ENCODE peak calls at places on chromosome 21, in nine cellular contexts. Q is ovary, M is fibroblast of lung, E is bronchial epithelial cell, T is fibroblast of pulmonary artery, H is GM12865, V is tibial nerve, B is left ventricle myocardium inferior, R is upper lobe of right lung. P is an unnamed sample.

GRCh38 chr21:46424621-46425020 is 34.1 kb upstream of the DIP2A start:
- DNase-seq in Q (no peak), M (no peak), E (no peak), T (no peak), H (no peak), V (no peak), B (no peak), R (no peak), P (no peak)

GRCh38 chr21:36437745-36438128 is 42.2 kb downstream of the CLDN14 start:
- DNase-seq in Q (no peak), M (peak), E (peak), T (peak), H (peak), V (no peak), B (no peak), R (no peak), P (peak)

GRCh38 chr21:37101384-37101783 is 28.3 kb downstream of the TTC3 start:
- DNase-seq in Q (no peak), M (peak), E (peak), T (peak), H (no peak), V (no peak), B (no peak), R (no peak), P (peak)

GRCh38 chr21:16605588-16605987 is 875.8 kb downstream of the USP25 start:
- DNase-seq in Q (no peak), M (peak), E (no peak), T (peak), H (no peak), V (no peak), B (no peak), R (no peak), P (no peak)

GRCh38 chr21:17783816-17784598 is 35.1 kb downstream of the C21orf91 start:
- DNase-seq in Q (no peak), M (no peak), E (no peak), T (no peak), H (peak), V (no peak), B (no peak), R (no peak), P (no peak)

GRCh38 chr21:32702702-32703101 is 25.1 kb downstream of the SYNJ1 start:
- DNase-seq in Q (no peak), M (peak), E (peak), T (peak), H (peak), V (no peak), B (no peak), R (no peak), P (peak)

GRCh38 chr21:24112020-24112419 is 1495.3 kb downstream of the MRPL39 start:
- DNase-seq in Q (no peak), M (peak), E (no peak), T (peak), H (no peak), V (no peak), B (no peak), R (no peak), P (no peak)

GRCh38 chr21:21200103-21200938 is 202.1 kb downstream of the NCAM2 start:
- DNase-seq in Q (no peak), M (peak), E (peak), T (peak), H (no peak), V (peak), B (peak), R (no peak), P (peak)

GRCh38 chr21:16587671-16588379 is 858.0 kb downstream of the USP25 start:
- DNase-seq in Q (peak), M (peak), E (peak), T (peak), H (no peak), V (peak), B (no peak), R (no peak), P (peak)

GRCh38 chr21:35288238-35288637 is 239.1 kb upstream of the RUNX1 start:
- DNase-seq in Q (no peak), M (no peak), E (no peak), T (no peak), H (no peak), V (no peak), B (no peak), R (no peak), P (no peak)

GRCh38 chr21:44751186-44751798 is 39.9 kb upstream of the TSPEAR start:
- DNase-seq in Q (no peak), M (no peak), E (no peak), T (no peak), H (no peak), V (no peak), B (no peak), R (peak), P (no peak)

GRCh38 chr21:44751799-44752636 is 40.6 kb upstream of the TSPEAR start:
- DNase-seq in Q (no peak), M (no peak), E (no peak), T (no peak), H (no peak), V (no peak), B (no peak), R (peak), P (no peak)

GRCh38 chr21:44753357-44753756 is 42.0 kb upstream of the TSPEAR start:
- DNase-seq in Q (no peak), M (no peak), E (no peak), T (no peak), H (no peak), V (no peak), B (no peak), R (peak), P (no peak)

GRCh38 chr21:44750675-44751025 is 39.3 kb upstream of the TSPEAR start:
- DNase-seq in Q (no peak), M (no peak), E (no peak), T (no peak), H (no peak), V (no peak), B (no peak), R (no peak), P (no peak)

DNA sequence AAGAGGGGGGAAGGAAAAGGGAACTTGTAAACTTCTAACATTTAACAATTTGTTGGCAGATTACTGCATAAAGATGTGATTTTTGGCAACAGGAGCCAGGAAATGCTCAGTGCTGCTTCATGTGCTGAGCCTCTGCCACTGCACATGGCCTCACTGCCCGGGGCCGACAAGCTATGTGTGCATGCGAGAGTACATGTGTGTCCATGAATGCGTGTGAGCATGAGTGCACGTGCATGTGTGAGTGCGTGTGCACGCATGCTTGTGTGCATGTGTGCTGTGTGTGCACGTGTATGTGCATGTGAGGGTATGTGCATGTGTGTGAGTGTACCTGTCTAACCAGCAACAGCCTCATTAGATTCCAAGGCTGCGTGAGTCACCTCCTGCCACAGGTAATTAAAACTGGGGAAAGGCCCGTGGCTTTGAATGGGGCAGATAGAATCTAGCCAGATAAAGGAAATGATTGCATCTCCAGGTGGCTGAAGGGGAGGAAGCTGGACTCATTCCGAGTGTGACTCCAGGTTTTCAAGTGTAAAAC is 41.4 kb upstream of the TSPEAR start:
- DNase-seq in Q (no peak), M (no peak), E (peak), T (peak), H (no peak), V (no peak), B (no peak), R (no peak), P (no peak)
- TF ChIP-seq CTCF in Q (no peak), M (no peak), E (peak), T (peak), H (no peak), V (no peak), B (peak), R (no peak), P (peak)

GRCh38 chr21:31158789-31159581 is 120.7 kb upstream of the KRTAP19-8 start:
- DNase-seq in Q (no peak), M (no peak), E (no peak), T (peak), H (no peak), V (no peak), B (no peak), R (no peak), P (no peak)
- H3K4me3 ChIP-seq in Q (peak), M (no peak), E (no peak), T (no peak), H (no peak), V (no peak), B (no peak), R (peak), P (no peak)

GRCh38 chr21:34177919-34178567 is 104.7 kb downstream of the MRPS6 start:
- DNase-seq in Q (no peak), M (no peak), E (no peak), T (no peak), H (no peak), V (no peak), B (no peak), R (no peak), P (no peak)
- TF ChIP-seq CTCF in Q (no peak), M (no peak), E (no peak), T (no peak), H (no peak), V (no peak), B (no peak), R (no peak), P (no peak)

GRCh38 chr21:41767606-41768370 is 936 bp upstream of the RIPK4 start:
- DNase-seq in Q (no peak), M (peak), E (peak), T (no peak), H (no peak), V (no peak), B (no peak), R (no peak), P (no peak)

GRCh38 chr21:41769933-41770332 is 3.1 kb upstream of the RIPK4 start:
- DNase-seq in Q (no peak), M (no peak), E (no peak), T (no peak), H (no peak), V (no peak), B (no peak), R (no peak), P (no peak)

GRCh38 chr21:41768371-41769042 is 1.7 kb upstream of the RIPK4 start:
- DNase-seq in Q (no peak), M (peak), E (peak), T (peak), H (no peak), V (no peak), B (no peak), R (peak), P (peak)

GRCh38 chr21:41769521-41769920 is 2.7 kb upstream of the RIPK4 start:
- DNase-seq in Q (no peak), M (no peak), E (no peak), T (no peak), H (no peak), V (no peak), B (no peak), R (peak), P (no peak)

DNA sequence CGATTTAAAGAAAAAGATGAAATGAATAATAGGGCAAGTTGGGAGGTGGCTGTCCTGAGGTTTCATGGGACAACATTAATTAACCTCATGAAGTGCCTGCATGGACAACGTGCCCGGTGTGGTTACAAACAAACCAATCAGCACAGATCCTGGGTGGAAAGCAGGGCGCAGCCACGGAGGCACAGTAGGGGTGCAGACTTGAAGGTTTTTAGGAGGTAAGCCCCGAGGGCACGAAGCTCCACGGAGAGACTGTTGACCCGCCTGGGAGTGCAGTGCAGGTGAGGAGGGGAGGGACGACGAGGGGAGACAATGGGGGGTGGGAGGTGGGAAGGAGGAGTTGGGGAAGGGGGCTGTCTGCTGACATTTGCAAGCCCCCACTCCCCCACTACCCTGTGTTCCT is 2.3 kb upstream of the RIPK4 start:
- DNase-seq in Q (no peak), M (no peak), E (no peak), T (no peak), H (no peak), V (no peak), B (no peak), R (peak), P (no peak)
- H3K4me3 ChIP-seq in Q (peak), M (peak), E (no peak), T (peak), H (no peak), V (peak), B (peak), R (peak), P (no peak)

GRCh38 chr21:45324430-45325205 is 36.9 kb upstream of the POFUT2 start:
- DNase-seq in Q (peak), M (no peak), E (no peak), T (no peak), H (no peak), V (no peak), B (peak), R (peak), P (no peak)
- TF ChIP-seq CTCF in Q (no peak), M (no peak), E (no peak), T (no peak), H (no peak), V (no peak), B (peak), R (peak), P (no peak)

GRCh38 chr21:39660191-39660590 is 47.5 kb downstream of the B3GALT5 start:
- DNase-seq in Q (no peak), M (peak), E (no peak), T (peak), H (no peak), V (no peak), B (peak), R (no peak), P (peak)
- H3K4me3 ChIP-seq in Q (no peak), M (no peak), E (no peak), T (no peak), H (no peak), V (no peak), B (peak), R (no peak), P (peak)